ENCODE peak calls at places on chromosomes 13 and 19, in five cellular contexts. Z, J, C, A and U are unnamed samples. For H3K27me3 and H3K4me1, the result is how much of the 10 kb centered on the place peaks cover.

GRCh38 chr19:3798137-3798536 is 12.0 kb upstream of the MATK start:
- DNase-seq in Z (no peak), J (no peak), C (no peak), A (no peak), U (no peak)

GRCh38 chr19:32058131-32058530 is 287.3 kb upstream of the ZNF507 start:
- DNase-seq in Z (no peak), J (no peak), C (no peak), A (no peak), U (no peak)

GRCh38 chr13:43167058-43167457 is 143.7 kb downstream of the DNAJC15 start:
- DNase-seq in Z (no peak), J (no peak), C (no peak), A (no peak), U (no peak)

GRCh38 chr13:75693227-75693626 is 57.1 kb downstream of the LMO7 start:
- DNase-seq in Z (no peak), J (no peak), C (no peak), A (no peak), U (no peak)

GRCh38 chr19:6963937-6964336 is 57.3 kb downstream of the MBD3L2B start:
- DNase-seq in Z (no peak), J (no peak), C (no peak), A (no peak), U (no peak)

GRCh38 chr19:38303517-38304351 is at the start of gene C19orf33:
- DNase-seq in Z (no peak), J (no peak), C (no peak), A (peak), U (no peak)

GRCh38 chr13:77460195-77460594 is 75.3 kb upstream of the SCEL start:
- DNase-seq in Z (no peak), J (peak), C (peak), A (peak), U (no peak)

GRCh38 chr19:38079926-38080380 is 144.1 kb downstream of the DPF1 start:
- DNase-seq in Z (no peak), J (no peak), C (no peak), A (peak), U (no peak)

GRCh38 chr19:2385053-2385721 is 25.1 kb downstream of the TMPRSS9 start:
- DNase-seq in Z (no peak), J (no peak), C (no peak), A (no peak), U (peak)

DNA sequence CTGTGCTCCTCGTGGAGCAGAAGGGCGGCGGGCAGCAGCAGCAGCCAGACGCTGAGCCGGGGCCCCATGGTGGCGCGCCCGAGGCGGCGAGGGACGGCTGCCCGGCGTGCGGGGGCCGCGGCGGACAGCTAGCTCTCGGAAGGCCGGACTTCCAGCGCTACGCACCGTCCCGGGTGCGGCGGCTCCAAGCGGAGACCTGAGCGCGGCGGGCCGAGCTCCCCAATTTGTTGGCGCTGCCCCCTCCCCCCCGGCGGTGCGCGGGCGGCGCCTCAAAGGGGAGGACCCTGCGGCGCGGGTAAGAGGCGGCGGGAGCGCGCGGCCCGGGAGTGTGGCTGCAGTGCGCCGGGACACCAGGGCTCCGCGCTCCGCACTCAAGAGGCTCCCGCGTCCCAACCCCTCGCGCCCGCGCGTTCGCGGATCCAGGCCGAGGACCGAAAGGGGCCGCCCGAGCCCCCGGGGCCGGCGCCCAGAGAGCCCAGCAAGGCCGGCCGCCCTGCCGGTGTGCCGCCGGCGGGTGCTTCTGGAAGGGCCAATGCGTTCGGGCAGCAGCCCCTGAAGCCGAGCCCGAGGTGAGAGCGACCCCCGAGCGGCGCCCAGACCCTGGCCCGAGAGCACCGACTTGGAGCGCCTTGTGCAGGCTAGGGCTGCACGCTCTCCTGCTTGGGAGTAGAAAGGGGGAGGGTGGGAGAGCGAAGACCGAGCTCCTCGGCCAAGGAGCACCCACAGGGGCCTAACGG is at the start of the genes COL4A1 and COL4A2:
- DNase-seq in Z (peak), J (peak), C (peak), A (no peak), U (peak)
- TF ChIP-seq POLR2A in Z (peak), J (peak), C (peak), A (no peak), U (peak)

GRCh38 chr13:94967183-94968039 is 255.1 kb upstream of the SOX21 start:
- DNase-seq in Z (no peak), J (no peak), C (no peak), A (peak), U (peak)

GRCh38 chr13:94966380-94966779 is 254.0 kb upstream of the SOX21 start:
- DNase-seq in Z (no peak), J (no peak), C (no peak), A (no peak), U (no peak)

GRCh38 chr13:94972262-94972661 is 259.9 kb upstream of the SOX21 start:
- DNase-seq in Z (no peak), J (no peak), C (no peak), A (no peak), U (no peak)

GRCh38 chr13:94968757-94969086 is 256.4 kb upstream of the SOX21 start:
- DNase-seq in Z (no peak), J (no peak), C (no peak), A (no peak), U (no peak)

GRCh38 chr13:94968040-94968756 is 255.9 kb upstream of the SOX21 start:
- DNase-seq in Z (no peak), J (no peak), C (no peak), A (no peak), U (peak)
- H3K27me3 ChIP-seq in Z (half or more), J (under half), C (under half), A (under half), U (under half)

DNA sequence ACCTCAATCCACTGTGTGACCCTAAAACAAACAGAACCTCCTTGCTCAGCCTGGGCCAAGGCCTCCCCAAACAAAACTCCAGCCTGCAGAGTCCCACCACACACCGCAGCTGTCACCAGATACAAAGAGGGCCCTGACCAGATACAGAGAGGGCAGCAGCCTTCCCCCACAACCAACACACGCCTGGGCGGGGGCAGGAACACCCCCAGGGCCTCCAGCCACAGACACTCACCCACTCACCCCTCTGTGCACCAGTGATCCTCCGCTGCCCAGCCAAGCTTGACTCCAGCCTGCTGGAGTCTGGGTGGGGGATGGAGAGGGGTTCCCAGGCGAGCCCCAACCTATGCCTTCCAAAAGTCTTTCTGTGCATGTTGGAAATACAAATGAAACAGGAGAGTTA is 5.9 kb upstream of the CIRBP start:
- DNase-seq in Z (no peak), J (no peak), C (no peak), A (no peak), U (no peak)
- H3K4me1 ChIP-seq in Z (half or more), J (half or more), C (half or more), A (half or more), U (under half)

DNA sequence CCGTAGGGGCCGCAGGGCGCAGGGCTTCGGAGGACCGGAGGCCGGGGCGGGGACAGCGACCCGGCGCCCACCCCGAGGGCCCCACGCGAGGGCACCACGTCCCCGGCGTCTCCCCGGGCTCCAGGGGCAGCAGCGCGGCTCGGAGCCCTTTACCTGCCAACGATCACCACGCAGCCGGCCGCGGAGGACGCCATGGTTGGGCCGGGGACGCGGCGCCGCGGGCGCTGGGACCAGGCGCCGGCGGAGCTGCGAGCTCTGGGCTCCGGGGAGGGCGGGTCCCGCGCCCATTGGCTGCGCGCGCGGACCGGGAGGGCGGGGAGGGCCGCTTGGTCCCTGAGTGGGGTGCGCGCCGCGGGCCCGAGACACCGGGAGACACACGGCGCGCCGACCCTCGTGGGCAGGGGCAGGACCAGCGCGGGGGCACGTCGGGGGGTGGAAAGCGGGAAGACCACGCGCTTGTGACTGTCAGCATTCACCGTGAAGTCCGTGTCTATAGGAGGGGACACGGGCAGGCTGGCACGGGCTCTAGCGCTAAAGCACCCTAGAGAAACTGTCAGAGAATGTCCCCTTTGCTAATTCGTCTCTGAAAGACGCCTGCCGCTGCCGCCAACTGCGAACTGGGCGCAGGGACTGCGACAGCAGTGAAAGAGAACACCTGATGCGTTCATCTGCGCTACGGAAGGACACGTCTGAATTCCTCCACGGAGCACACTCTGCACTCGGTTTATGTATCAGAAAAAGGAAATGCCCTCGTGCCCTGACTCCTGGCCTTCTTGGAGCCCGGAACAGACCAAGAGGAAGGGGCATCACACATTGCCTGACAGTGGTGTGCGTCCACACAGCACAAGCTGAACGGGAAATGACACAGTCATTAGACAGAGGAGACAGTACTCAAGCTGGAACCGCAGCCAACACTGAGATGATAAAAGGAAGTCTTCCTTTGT is at the start of gene CRYL1:
- DNase-seq in Z (peak), J (peak), C (peak), A (peak), U (peak)
- TF ChIP-seq POLR2A in Z (no peak), J (no peak), C (peak), A (no peak), U (peak)

DNA sequence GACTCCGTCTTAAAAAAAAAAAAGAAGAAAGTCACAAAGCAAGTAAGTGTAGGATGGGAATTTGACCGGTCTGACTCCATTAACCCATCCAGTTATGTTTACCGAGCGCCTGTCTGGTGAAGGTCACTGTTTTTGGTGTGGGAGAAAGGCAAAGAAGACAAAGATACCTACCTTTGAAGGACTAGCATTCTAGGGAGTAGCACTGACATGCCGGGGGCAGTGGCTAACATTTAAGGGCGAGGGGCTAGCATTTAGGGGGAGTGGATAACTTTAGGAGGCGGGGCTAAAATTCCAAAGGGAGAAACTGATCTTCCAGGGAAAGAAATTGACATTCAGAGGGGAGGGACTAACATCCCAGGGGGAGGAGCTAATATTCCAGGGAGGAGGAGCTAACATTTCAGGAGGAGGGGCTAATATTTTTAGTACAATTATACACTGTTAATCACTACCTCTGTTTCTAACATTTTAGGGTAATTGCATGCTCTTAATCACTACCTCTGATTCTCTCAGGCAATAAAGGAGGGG is 8.7 kb downstream of the GPR32 start:
- DNase-seq in Z (no peak), J (no peak), C (no peak), A (no peak), U (no peak)
- H3K27me3 ChIP-seq in Z (half or more), J (under half), C (under half), A (half or more), U (under half)

GRCh38 chr13:48434203-48434602 is 21.3 kb upstream of the LPAR6 start:
- DNase-seq in Z (no peak), J (no peak), C (no peak), A (no peak), U (no peak)
- H3K4me1 ChIP-seq in Z (half or more), J (under half), C (half or more), A (half or more), U (under half)